ENCODE peak calls at places on chromosome 15, in five cellular contexts. Z is tibial artery, N is HFF-Myc, G is dorsolateral prefrontal cortex, R is MM.1S. S is an unnamed sample.

GRCh38 chr15:48617619-48618018 is 27.9 kb downstream of the FBN1 start:
- DNase-seq in G (no peak), N (no peak), R (no peak), Z (peak), S (peak)

GRCh38 chr15:72398189-72398588 is at the start of gene TMEM202:
- DNase-seq in Z (no peak), G (no peak), R (no peak), N (no peak), S (no peak)

GRCh38 chr15:58875343-58875742 is 58.1 kb downstream of the SLTM start:
- DNase-seq in R (no peak), G (no peak), Z (no peak), N (no peak), S (no peak)

GRCh38 chr15:48244923-48245322 is 38.8 kb downstream of the SLC12A1 start:
- DNase-seq in G (no peak), Z (no peak), R (no peak), N (no peak), S (no peak)

GRCh38 chr15:49288411-49288810 is 118.4 kb downstream of the GALK2 start:
- DNase-seq in Z (no peak), N (no peak), R (no peak), G (no peak), S (no peak)

GRCh38 chr15:95559875-95560394 is 770.6 kb upstream of the NR2F2 start:
- DNase-seq in N (peak), Z (peak), R (no peak), G (no peak), S (peak)

GRCh38 chr15:34039506-34040123 is 611 bp upstream of the AVEN start:
- DNase-seq in G (no peak), N (no peak), Z (no peak), R (peak), S (no peak)

GRCh38 chr15:70121656-70122297 is 24.1 kb upstream of the TLE3 start:
- DNase-seq in G (no peak), Z (peak), N (peak), R (no peak), S (peak)

GRCh38 chr15:49103002-49103401 is 52.4 kb downstream of the COPS2 start:
- DNase-seq in R (no peak), Z (no peak), N (no peak), G (no peak), S (no peak)

GRCh38 chr15:44713006-44713966 is 2.0 kb downstream of the B2M start:
- DNase-seq in G (no peak), R (peak), Z (no peak), N (no peak), S (no peak)
- TF ChIP-seq CTCF in G (no peak), R (peak), Z (peak), N (peak), S (peak)

GRCh38 chr15:78301813-78302212 is 2.4 kb upstream of the SKIC8 start:
- DNase-seq in Z (no peak), N (no peak), R (no peak), G (no peak), S (no peak)
- H3K4me3 ChIP-seq in Z (no peak), N (no peak), R (no peak), G (no peak), S (no peak)

GRCh38 chr15:78155355-78155939 is 6.3 kb downstream of the IDH3A start:
- DNase-seq in R (no peak), N (no peak), Z (no peak), G (no peak), S (no peak)
- TF ChIP-seq CTCF in R (no peak), N (no peak), Z (no peak), G (no peak), S (no peak)

GRCh38 chr15:85404922-85405293 is 24.5 kb downstream of the AKAP13 start:
- DNase-seq in N (no peak), G (no peak), Z (no peak), R (no peak), S (no peak)

GRCh38 chr15:85406916-85407315 is 26.5 kb downstream of the AKAP13 start:
- DNase-seq in G (no peak), Z (no peak), N (no peak), R (no peak), S (no peak)

GRCh38 chr15:85403745-85404144 is 23.3 kb downstream of the AKAP13 start:
- DNase-seq in G (no peak), N (no peak), R (no peak), Z (peak), S (no peak)

GRCh38 chr15:85404156-85404921 is 23.9 kb downstream of the AKAP13 start:
- DNase-seq in R (no peak), G (no peak), Z (no peak), N (no peak), S (no peak)

GRCh38 chr15:85405467-85405866 is 25.1 kb downstream of the AKAP13 start:
- DNase-seq in R (no peak), G (no peak), Z (no peak), N (no peak), S (no peak)
- H3K4me3 ChIP-seq in R (no peak), G (no peak), Z (no peak), N (no peak), S (no peak)

GRCh38 chr15:52256366-52256765 is 39.2 kb downstream of the MYO5C start:
- DNase-seq in G (no peak), N (peak), R (peak), Z (peak), S (peak)
- TF ChIP-seq CTCF in G (peak), N (peak), R (peak), Z (peak), S (peak)

GRCh38 chr15:40959331-40960141 is 6.3 kb downstream of the CHAC1 start:
- DNase-seq in G (no peak), R (no peak), Z (no peak), N (no peak), S (no peak)

GRCh38 chr15:40958723-40959122 is 5.5 kb downstream of the CHAC1 start:
- DNase-seq in R (no peak), N (no peak), G (no peak), Z (no peak), S (no peak)

GRCh38 chr15:40957041-40957555 is 3.8 kb downstream of the CHAC1 start:
- DNase-seq in Z (no peak), G (no peak), N (no peak), R (no peak), S (no peak)

GRCh38 chr15:40957581-40958051 is 4.3 kb downstream of the CHAC1 start:
- DNase-seq in R (no peak), Z (peak), G (no peak), N (no peak), S (no peak)

DNA sequence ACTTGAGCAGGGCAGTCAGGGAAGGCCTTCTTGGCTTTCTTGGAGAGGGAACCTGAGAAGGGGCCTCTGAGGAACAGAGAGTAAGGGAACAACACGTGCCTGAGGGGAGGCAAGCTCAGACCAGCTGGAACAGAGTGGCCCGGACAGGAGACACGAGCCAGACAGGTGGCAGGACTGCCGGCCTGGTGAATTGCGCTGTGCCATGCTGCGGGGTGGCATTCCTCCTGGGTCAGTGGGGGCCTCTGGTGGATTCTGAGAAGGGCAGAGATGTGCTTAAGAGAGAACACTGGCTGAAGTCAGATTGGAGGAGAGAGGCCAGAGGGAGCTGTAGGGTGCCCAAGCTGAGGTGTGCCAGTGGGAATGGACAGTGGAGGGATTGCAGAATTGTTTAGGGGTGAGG is 4.9 kb downstream of the CHAC1 start:
- DNase-seq in Z (no peak), N (no peak), R (no peak), G (no peak), S (no peak)
- H3K4me3 ChIP-seq in Z (no peak), N (no peak), R (no peak), G (no peak), S (no peak)

GRCh38 chr15:100671858-100672543 is 69.6 kb downstream of the ASB7 start:
- DNase-seq in R (no peak), G (no peak), Z (no peak), N (no peak), S (no peak)
- TF ChIP-seq CTCF in R (peak), G (peak), Z (peak), N (peak), S (peak)